ENCODE peak calls at places on chromosomes 6 and 20, in four cellular contexts. One of them, this sample, is unnamed.

GRCh38 chr6:56891754-56892153 is 63.2 kb upstream of the BEND6 start:
- DNase-seq in RWPE1: no peak
- DNase-seq in kidney glomerular epithelial cell: no peak
- DNase-seq in BE2C: no peak
- DNase-seq in this sample: no peak

GRCh38 chr20:24692429-24693190 is 223.2 kb downstream of the SYNDIG1 start:
- DNase-seq in BE2C: no peak
- DNase-seq in kidney glomerular epithelial cell: no peak
- DNase-seq in RWPE1: no peak
- DNase-seq in this sample: no peak

GRCh38 chr20:34708621-34709043 is 4.5 kb downstream of the TP53INP2 start:
- DNase-seq in kidney glomerular epithelial cell: no peak
- DNase-seq in BE2C: peak; percentile 72
- DNase-seq in RWPE1: peak; percentile 55
- DNase-seq in this sample: peak; percentile 11

GRCh38 chr20:19784511-19785172 is 26.6 kb downstream of the RIN2 start:
- DNase-seq in RWPE1: peak; percentile 86
- DNase-seq in BE2C: peak; percentile 42
- DNase-seq in kidney glomerular epithelial cell: peak; percentile 89
- DNase-seq in this sample: peak; percentile 80

GRCh38 chr6:127518710-127519468 is at the start of gene MTCL3:
- DNase-seq in RWPE1: no peak
- DNase-seq in kidney glomerular epithelial cell: peak; percentile 96
- DNase-seq in BE2C: peak; percentile 96
- DNase-seq in this sample: peak; percentile 92

GRCh38 chr6:82904860-82905259 is 160.8 kb downstream of the UBE3D start:
- DNase-seq in BE2C: no peak
- DNase-seq in kidney glomerular epithelial cell: peak; percentile 62
- DNase-seq in RWPE1: no peak
- DNase-seq in this sample: peak; percentile 84

GRCh38 chr6:130853555-130854183 is 26.5 kb downstream of the SMLR1 start:
- DNase-seq in kidney glomerular epithelial cell: no peak
- DNase-seq in RWPE1: no peak
- DNase-seq in BE2C: no peak
- DNase-seq in this sample: no peak

GRCh38 chr20:56788041-56788670 is 159.1 kb downstream of the TFAP2C start:
- DNase-seq in BE2C: no peak
- DNase-seq in RWPE1: peak; percentile 95
- DNase-seq in kidney glomerular epithelial cell: peak; percentile 98
- DNase-seq in this sample: peak; percentile 97

GRCh38 chr6:166775180-166775922 is 148.3 kb upstream of the RPS6KA2 start:
- DNase-seq in kidney glomerular epithelial cell: peak; percentile 34
- DNase-seq in RWPE1: peak; percentile 69
- DNase-seq in BE2C: peak; percentile 62
- DNase-seq in this sample: peak; percentile 60

GRCh38 chr6:51005779-51006178 is 187.1 kb downstream of the TFAP2B start:
- DNase-seq in kidney glomerular epithelial cell: no peak
- DNase-seq in RWPE1: no peak
- DNase-seq in BE2C: no peak
- DNase-seq in this sample: no peak

GRCh38 chr6:118277631-118278030 is 270.5 kb upstream of the PLN start:
- DNase-seq in BE2C: no peak
- DNase-seq in kidney glomerular epithelial cell: no peak
- DNase-seq in RWPE1: no peak
- DNase-seq in this sample: peak; percentile 34

GRCh38 chr6:33955566-33955965 is 151.8 kb upstream of the MLN start:
- DNase-seq in BE2C: no peak
- DNase-seq in kidney glomerular epithelial cell: no peak
- DNase-seq in RWPE1: no peak
- DNase-seq in this sample: no peak

GRCh38 chr6:99415446-99415845 is 9.7 kb downstream of the PNISR start:
- DNase-seq in RWPE1: no peak
- DNase-seq in BE2C: no peak
- DNase-seq in kidney glomerular epithelial cell: no peak
- DNase-seq in this sample: peak; percentile 6

GRCh38 chr6:44527191-44527960 is 139.9 kb downstream of the CDC5L start:
- DNase-seq in BE2C: no peak
- DNase-seq in kidney glomerular epithelial cell: no peak
- DNase-seq in RWPE1: no peak
- DNase-seq in this sample: no peak

GRCh38 chr6:151719070-151719469 is 88.4 kb upstream of the ESR1 start:
- DNase-seq in BE2C: no peak
- DNase-seq in RWPE1: no peak
- DNase-seq in kidney glomerular epithelial cell: no peak
- DNase-seq in this sample: no peak

GRCh38 chr20:54231006-54231405 is 23.1 kb downstream of the PFDN4 start:
- DNase-seq in BE2C: no peak
- DNase-seq in kidney glomerular epithelial cell: no peak
- DNase-seq in RWPE1: no peak
- DNase-seq in this sample: no peak

GRCh38 chr6:147322299-147323162 is 118.3 kb downstream of the STXBP5 start:
- DNase-seq in BE2C: no peak
- DNase-seq in kidney glomerular epithelial cell: no peak
- DNase-seq in RWPE1: no peak
- DNase-seq in this sample: no peak

GRCh38 chr20:35568645-35569044 is 26.8 kb downstream of the ERGIC3 start:
- DNase-seq in BE2C: no peak
- DNase-seq in kidney glomerular epithelial cell: peak; percentile 2
- DNase-seq in RWPE1: peak; percentile 64
- DNase-seq in this sample: peak; percentile 19

GRCh38 chr6:34630040-34630439 is 66.5 kb downstream of the ILRUN start:
- DNase-seq in BE2C: no peak
- DNase-seq in RWPE1: peak; percentile 79
- DNase-seq in kidney glomerular epithelial cell: peak; percentile 67
- DNase-seq in this sample: peak; percentile 89

GRCh38 chr6:101614774-101615173 is 221.3 kb downstream of the GRIK2 start:
- DNase-seq in kidney glomerular epithelial cell: peak; percentile 39
- DNase-seq in RWPE1: peak; percentile 26
- DNase-seq in BE2C: no peak
- DNase-seq in this sample: peak; percentile 99

GRCh38 chr6:42028234-42029061 is 21.9 kb upstream of the TAF8 start:
- DNase-seq in RWPE1: no peak
- DNase-seq in BE2C: peak; percentile 39
- DNase-seq in kidney glomerular epithelial cell: no peak
- DNase-seq in this sample: no peak

GRCh38 chr6:104613416-104614001 is 246.2 kb downstream of the HACE1 start:
- DNase-seq in BE2C: no peak
- DNase-seq in kidney glomerular epithelial cell: peak; percentile 67
- DNase-seq in RWPE1: no peak
- DNase-seq in this sample: peak; percentile 57

GRCh38 chr20:37915800-37916570 is 13.1 kb downstream of the VSTM2L start:
- DNase-seq in RWPE1: no peak
- DNase-seq in kidney glomerular epithelial cell: no peak
- DNase-seq in BE2C: peak; percentile 77
- DNase-seq in this sample: no peak

GRCh38 chr6:63689421-63689820 is 53.8 kb downstream of the PHF3 start:
- DNase-seq in kidney glomerular epithelial cell: no peak
- DNase-seq in BE2C: no peak
- DNase-seq in RWPE1: no peak
- DNase-seq in this sample: no peak

GRCh38 chr20:26135325-26136110 is 438.9 kb upstream of the ZNF337 start:
- DNase-seq in BE2C: no peak
- DNase-seq in kidney glomerular epithelial cell: no peak
- DNase-seq in RWPE1: no peak
- DNase-seq in this sample: no peak

This sample was measured in renal cortical epithelial cell.